ENCODE peak calls at places on chromosomes 11 and 22, in ten cellular contexts. E is MG63; F is HT-29; D is stimulated activated naive B cell treated with anti-CD40 and anti-IgM and Interleukin-4, amounts not matched to agents 10 μg/mL and 1 μg/mL and 100 μg/mL, for 72 hours; W is COLO829; K is Kasumi-1; C is HT1080; R is fibroblast of the aortic adventitia; H is NCI-H2029; G is gastrocnemius medialis. U is an unnamed sample.

GRCh38 chr11:81674211-81674610 is 1059.5 kb downstream of the FAM181B start:
- DNase-seq in E (no peak), F (no peak), D (no peak), W (no peak), K (no peak), C (no peak), R (no peak), H (no peak), G (no peak), U (no peak)

GRCh38 chr11:121464352-121464946 is 11.7 kb upstream of the SORL1-AS1 start:
- DNase-seq in E (peak), F (peak), D (peak), W (peak), K (peak), C (peak), R (peak), H (peak), G (no peak), U (peak)

GRCh38 chr22:50548913-50549790 is 3.5 kb downstream of the KLHDC7B start:
- DNase-seq in E (no peak), F (no peak), D (no peak), W (no peak), K (no peak), C (no peak), R (no peak), H (no peak), G (no peak), U (no peak)

GRCh38 chr11:33310720-33311500 is 53.7 kb downstream of the HIPK3 start:
- DNase-seq in E (no peak), F (no peak), D (no peak), W (no peak), K (no peak), C (peak), R (no peak), H (no peak), G (no peak), U (peak)

GRCh38 chr11:133898031-133898769 is 52.9 kb upstream of the SPATA19 start:
- DNase-seq in E (no peak), F (no peak), D (no peak), W (no peak), K (no peak), C (no peak), R (no peak), H (no peak), G (no peak), U (no peak)

GRCh38 chr11:70825893-70826540 is 426.4 kb downstream of the SHANK2 start:
- DNase-seq in E (no peak), F (no peak), D (no peak), W (no peak), K (no peak), C (no peak), R (no peak), H (no peak), G (no peak), U (no peak)

GRCh38 chr11:110337570-110338193 is 41.3 kb upstream of the RDX start:
- DNase-seq in E (no peak), F (no peak), D (peak), W (no peak), K (no peak), C (peak), R (peak), H (no peak), G (no peak), U (peak)

GRCh38 chr22:47367993-47368945 is 605.8 kb downstream of the TBC1D22A start:
- DNase-seq in E (no peak), F (no peak), D (no peak), W (no peak), K (no peak), C (no peak), R (no peak), H (no peak), G (no peak), U (no peak)

GRCh38 chr11:76709756-76710155 is 39.2 kb upstream of the LRRC32 start:
- DNase-seq in E (no peak), F (no peak), D (no peak), W (no peak), K (no peak), C (no peak), R (no peak), H (no peak), G (no peak), U (no peak)

GRCh38 chr11:112962854-112963367 is 1.7 kb downstream of the NCAM1 start:
- DNase-seq in E (peak), F (no peak), D (no peak), W (no peak), K (no peak), C (peak), R (no peak), H (peak), G (peak), U (peak)

GRCh38 chr11:73147771-73148681 is 5.9 kb upstream of the FCHSD2 start:
- DNase-seq in E (no peak), F (no peak), D (peak), W (no peak), K (no peak), C (no peak), R (no peak), H (no peak), G (peak), U (peak)

GRCh38 chr11:69425444-69425843 is 56.0 kb upstream of the LINC01488 start:
- DNase-seq in E (no peak), F (no peak), D (no peak), W (no peak), K (peak), C (no peak), R (no peak), H (no peak), G (no peak), U (no peak)

GRCh38 chr11:99370557-99371200 is 349.9 kb downstream of the CNTN5 start:
- DNase-seq in E (peak), F (no peak), D (no peak), W (no peak), K (no peak), C (peak), R (peak), H (no peak), G (peak), U (peak)

GRCh38 chr11:35682230-35683195 is 19.9 kb downstream of the TRIM44 start:
- DNase-seq in E (no peak), F (peak), D (no peak), W (no peak), K (no peak), C (no peak), R (peak), H (peak), G (no peak), U (peak)

GRCh38 chr22:40030026-40030756 is 35.4 kb downstream of the FAM83F start:
- DNase-seq in E (no peak), F (no peak), D (no peak), W (no peak), K (no peak), C (no peak), R (no peak), H (no peak), G (no peak), U (no peak)

GRCh38 chr11:104547996-104548661 is 350.1 kb downstream of the CASP12 start:
- DNase-seq in E (no peak), F (no peak), D (no peak), W (no peak), K (no peak), C (peak), R (no peak), H (no peak), G (no peak), U (no peak)